ENCODE peak calls at places on chromosomes 1 and 21, in five cellular contexts. B is activated CD8-positive, alpha-beta memory T cell treated with anti-CD3 and anti-CD28 coated beads for 24 hours; S is frontal cortex; M is activated naive CD4-positive, alpha-beta T cell treated with anti-CD3 and anti-CD28 coated beads, Interleukin-2, amount 10 ng/mL, durations not matched to agents 7 days and 5 days; E is NCI-H82. V is an unnamed sample.

GRCh38 chr1:199124351-199124750 is 485.5 kb downstream of the PTPRC start:
- DNase-seq in B (no peak), S (no peak), M (no peak), E (no peak), V (no peak)

GRCh38 chr21:39014751-39015150 is 168.5 kb downstream of the PSMG1 start:
- DNase-seq in B (no peak), S (no peak), M (no peak), E (no peak), V (peak)

GRCh38 chr21:42626171-42626570 is 27.2 kb upstream of the PDE9A start:
- DNase-seq in B (no peak), S (no peak), M (no peak), E (no peak), V (no peak)

GRCh38 chr1:3821004-3821933 is 25.0 kb upstream of the LRRC47 start:
- DNase-seq in B (no peak), S (no peak), M (no peak), E (peak), V (no peak)

GRCh38 chr1:86788300-86789206 is 84.2 kb downstream of the SH3GLB1 start:
- DNase-seq in B (no peak), S (no peak), M (no peak), E (no peak), V (peak)

GRCh38 chr1:215631489-215631888 is 64.4 kb downstream of the KCTD3 start:
- DNase-seq in B (no peak), S (no peak), M (no peak), E (peak), V (peak)

GRCh38 chr1:25033828-25034451 is 103.9 kb upstream of the RUNX3 start:
- DNase-seq in B (no peak), S (no peak), M (no peak), E (no peak), V (no peak)

GRCh38 chr1:159746676-159747075 is 32.3 kb upstream of the CRP start:
- DNase-seq in B (no peak), S (no peak), M (no peak), E (no peak), V (no peak)

GRCh38 chr1:237736372-237737029 is 154.2 kb downstream of the ZP4 start:
- DNase-seq in B (no peak), S (peak), M (no peak), E (peak), V (peak)